ENCODE peak calls at places on chromosome 2, in six cellular contexts. One of them, this sample, is unnamed.

GRCh38 chr2:98376996-98377395 is 30.7 kb downstream of the CNGA3 start:
- DNase-seq in RWPE1: no peak
- DNase-seq in keratinocyte: no peak
- DNase-seq in astrocyte: no peak
- DNase-seq in adrenal gland: no peak
- DNase-seq in PC-9: no peak
- DNase-seq in this sample: no peak

GRCh38 chr2:171550613-171551012 is 28.3 kb downstream of the CYBRD1 start:
- DNase-seq in RWPE1: no peak
- DNase-seq in keratinocyte: no peak
- DNase-seq in astrocyte: peak
- DNase-seq in adrenal gland: no peak
- DNase-seq in PC-9: no peak
- DNase-seq in this sample: no peak

GRCh38 chr2:117065912-117066311 is 748.6 kb upstream of the DDX18 start:
- DNase-seq in RWPE1: no peak
- DNase-seq in keratinocyte: no peak
- DNase-seq in astrocyte: peak
- DNase-seq in adrenal gland: no peak
- DNase-seq in PC-9: no peak
- DNase-seq in this sample: no peak

GRCh38 chr2:20231632-20232031 is 6.7 kb upstream of the SDC1 start:
- DNase-seq in RWPE1: peak
- DNase-seq in keratinocyte: peak
- DNase-seq in astrocyte: peak
- DNase-seq in adrenal gland: no peak
- DNase-seq in PC-9: peak
- DNase-seq in this sample: no peak

GRCh38 chr2:27242614-27242951 is 20.3 kb downstream of the SLC30A3 start:
- DNase-seq in RWPE1: no peak
- DNase-seq in keratinocyte: no peak
- DNase-seq in astrocyte: no peak
- DNase-seq in adrenal gland: no peak
- DNase-seq in PC-9: no peak
- DNase-seq in this sample: no peak

GRCh38 chr2:238945433-238946150 is 97.7 kb downstream of the TWIST2 start:
- DNase-seq in RWPE1: no peak
- DNase-seq in keratinocyte: no peak
- DNase-seq in astrocyte: peak
- DNase-seq in adrenal gland: peak
- DNase-seq in PC-9: no peak
- DNase-seq in this sample: no peak

GRCh38 chr2:120768112-120769048 is 32.7 kb downstream of the GLI2 start:
- DNase-seq in RWPE1: no peak
- DNase-seq in keratinocyte: no peak
- DNase-seq in astrocyte: no peak
- DNase-seq in adrenal gland: no peak
- DNase-seq in PC-9: no peak
- DNase-seq in this sample: no peak

GRCh38 chr2:199468561-199469513 is 11.1 kb upstream of the SATB2 start:
- DNase-seq in RWPE1: no peak
- DNase-seq in keratinocyte: no peak
- DNase-seq in astrocyte: no peak
- DNase-seq in adrenal gland: no peak
- DNase-seq in PC-9: no peak
- DNase-seq in this sample: no peak

GRCh38 chr2:133364636-133365035 is 203.6 kb downstream of the NCKAP5 start:
- DNase-seq in RWPE1: no peak
- DNase-seq in keratinocyte: no peak
- DNase-seq in astrocyte: no peak
- DNase-seq in adrenal gland: no peak
- DNase-seq in PC-9: no peak
- DNase-seq in this sample: no peak

GRCh38 chr2:30040147-30040546 is 106.7 kb upstream of the YPEL5 start:
- DNase-seq in RWPE1: no peak
- DNase-seq in keratinocyte: no peak
- DNase-seq in astrocyte: no peak
- DNase-seq in adrenal gland: no peak
- DNase-seq in PC-9: no peak
- DNase-seq in this sample: no peak

GRCh38 chr2:145000376-145000775 is 480.5 kb upstream of the ZEB2 start:
- DNase-seq in RWPE1: no peak
- DNase-seq in keratinocyte: no peak
- DNase-seq in astrocyte: peak
- DNase-seq in adrenal gland: no peak
- DNase-seq in PC-9: no peak
- DNase-seq in this sample: no peak

GRCh38 chr2:150526006-150526405 is 38.5 kb upstream of the RND3 start:
- DNase-seq in RWPE1: no peak
- DNase-seq in keratinocyte: no peak
- DNase-seq in astrocyte: no peak
- DNase-seq in adrenal gland: no peak
- DNase-seq in PC-9: peak
- DNase-seq in this sample: no peak

GRCh38 chr2:179049546-179050311 is at the start of gene CCDC141:
- DNase-seq in RWPE1: no peak
- DNase-seq in keratinocyte: no peak
- DNase-seq in astrocyte: no peak
- DNase-seq in adrenal gland: peak
- DNase-seq in PC-9: no peak
- DNase-seq in this sample: peak

GRCh38 chr2:171522804-171523338 is 597 bp downstream of the CYBRD1 start:
- DNase-seq in RWPE1: peak
- DNase-seq in keratinocyte: no peak
- DNase-seq in astrocyte: peak
- DNase-seq in adrenal gland: no peak
- DNase-seq in PC-9: peak
- DNase-seq in this sample: no peak

GRCh38 chr2:140990416-140990815 is 1140.4 kb downstream of the LRP1B start:
- DNase-seq in RWPE1: no peak
- DNase-seq in keratinocyte: no peak
- DNase-seq in astrocyte: peak
- DNase-seq in adrenal gland: no peak
- DNase-seq in PC-9: no peak
- DNase-seq in this sample: no peak

GRCh38 chr2:198692907-198693510 is 764.7 kb downstream of the SATB2 start:
- DNase-seq in RWPE1: no peak
- DNase-seq in keratinocyte: no peak
- DNase-seq in astrocyte: no peak
- DNase-seq in adrenal gland: no peak
- DNase-seq in PC-9: no peak
- DNase-seq in this sample: no peak

GRCh38 chr2:31688282-31688681 is 107.5 kb upstream of the SRD5A2 start:
- DNase-seq in RWPE1: no peak
- DNase-seq in keratinocyte: no peak
- DNase-seq in astrocyte: no peak
- DNase-seq in adrenal gland: no peak
- DNase-seq in PC-9: no peak
- DNase-seq in this sample: no peak

GRCh38 chr2:163759013-163759412 is 23.2 kb upstream of the FIGN start:
- DNase-seq in RWPE1: no peak
- DNase-seq in keratinocyte: no peak
- DNase-seq in astrocyte: no peak
- DNase-seq in adrenal gland: no peak
- DNase-seq in PC-9: peak
- DNase-seq in this sample: no peak

GRCh38 chr2:226583715-226584114 is 215.9 kb downstream of the IRS1 start:
- DNase-seq in RWPE1: peak
- DNase-seq in keratinocyte: no peak
- DNase-seq in astrocyte: peak
- DNase-seq in adrenal gland: no peak
- DNase-seq in PC-9: peak
- DNase-seq in this sample: no peak

GRCh38 chr2:38091757-38092156 is 15.8 kb upstream of the CYP1B1 start:
- DNase-seq in RWPE1: no peak
- DNase-seq in keratinocyte: no peak
- DNase-seq in astrocyte: no peak
- DNase-seq in adrenal gland: no peak
- DNase-seq in PC-9: no peak
- DNase-seq in this sample: no peak

GRCh38 chr2:187915810-187916209 is 361.6 kb upstream of the TFPI start:
- DNase-seq in RWPE1: no peak
- DNase-seq in keratinocyte: no peak
- DNase-seq in astrocyte: no peak
- DNase-seq in adrenal gland: no peak
- DNase-seq in PC-9: no peak
- DNase-seq in this sample: no peak

GRCh38 chr2:187916799-187917198 is 362.6 kb upstream of the TFPI start:
- DNase-seq in RWPE1: no peak
- DNase-seq in keratinocyte: no peak
- DNase-seq in astrocyte: no peak
- DNase-seq in adrenal gland: no peak
- DNase-seq in PC-9: no peak
- DNase-seq in this sample: no peak

GRCh38 chr2:187920511-187920910 is 366.3 kb upstream of the TFPI start:
- DNase-seq in RWPE1: no peak
- DNase-seq in keratinocyte: no peak
- DNase-seq in astrocyte: peak
- DNase-seq in adrenal gland: no peak
- DNase-seq in PC-9: no peak
- DNase-seq in this sample: no peak

GRCh38 chr2:187918996-187919821 is 365.0 kb upstream of the TFPI start:
- DNase-seq in RWPE1: no peak
- DNase-seq in keratinocyte: no peak
- DNase-seq in astrocyte: no peak
- DNase-seq in adrenal gland: no peak
- DNase-seq in PC-9: no peak
- DNase-seq in this sample: no peak

GRCh38 chr2:187917535-187917934 is 363.3 kb upstream of the TFPI start:
- DNase-seq in RWPE1: no peak
- DNase-seq in keratinocyte: no peak
- DNase-seq in astrocyte: peak
- DNase-seq in adrenal gland: no peak
- DNase-seq in PC-9: no peak
- DNase-seq in this sample: no peak
- H3K27ac ChIP-seq in RWPE1: no peak
- H3K27ac ChIP-seq in keratinocyte: no peak
- H3K27ac ChIP-seq in astrocyte: no peak
- H3K27ac ChIP-seq in adrenal gland: no peak
- H3K27ac ChIP-seq in PC-9: no peak
- H3K27ac ChIP-seq in this sample: no peak

GRCh38 chr2:96602330-96602823 is 35.7 kb downstream of the KANSL3 start:
- DNase-seq in RWPE1: no peak
- DNase-seq in keratinocyte: no peak
- DNase-seq in astrocyte: no peak
- DNase-seq in adrenal gland: no peak
- DNase-seq in PC-9: no peak
- DNase-seq in this sample: no peak
- TF ChIP-seq CTCF in RWPE1: no peak
- TF ChIP-seq CTCF in keratinocyte: peak
- TF ChIP-seq CTCF in astrocyte: no peak
- TF ChIP-seq CTCF in adrenal gland: no peak
- TF ChIP-seq CTCF in PC-9: peak
- TF ChIP-seq CTCF in this sample: no peak

GRCh38 chr2:71685941-71686611 is 232.7 kb downstream of the DYSF start:
- DNase-seq in RWPE1: no peak
- DNase-seq in keratinocyte: no peak
- DNase-seq in astrocyte: no peak
- DNase-seq in adrenal gland: no peak
- DNase-seq in PC-9: no peak
- DNase-seq in this sample: no peak

GRCh38 chr2:71689393-71689792 is 236.0 kb downstream of the DYSF start:
- DNase-seq in RWPE1: no peak
- DNase-seq in keratinocyte: no peak
- DNase-seq in astrocyte: no peak
- DNase-seq in adrenal gland: no peak
- DNase-seq in PC-9: no peak
- DNase-seq in this sample: no peak

GRCh38 chr2:71688530-71688929 is 235.2 kb downstream of the DYSF start:
- DNase-seq in RWPE1: no peak
- DNase-seq in keratinocyte: no peak
- DNase-seq in astrocyte: no peak
- DNase-seq in adrenal gland: no peak
- DNase-seq in PC-9: no peak
- DNase-seq in this sample: no peak

GRCh38 chr2:71686781-71687180 is 233.4 kb downstream of the DYSF start:
- DNase-seq in RWPE1: no peak
- DNase-seq in keratinocyte: no peak
- DNase-seq in astrocyte: no peak
- DNase-seq in adrenal gland: no peak
- DNase-seq in PC-9: no peak
- DNase-seq in this sample: no peak

DNA sequence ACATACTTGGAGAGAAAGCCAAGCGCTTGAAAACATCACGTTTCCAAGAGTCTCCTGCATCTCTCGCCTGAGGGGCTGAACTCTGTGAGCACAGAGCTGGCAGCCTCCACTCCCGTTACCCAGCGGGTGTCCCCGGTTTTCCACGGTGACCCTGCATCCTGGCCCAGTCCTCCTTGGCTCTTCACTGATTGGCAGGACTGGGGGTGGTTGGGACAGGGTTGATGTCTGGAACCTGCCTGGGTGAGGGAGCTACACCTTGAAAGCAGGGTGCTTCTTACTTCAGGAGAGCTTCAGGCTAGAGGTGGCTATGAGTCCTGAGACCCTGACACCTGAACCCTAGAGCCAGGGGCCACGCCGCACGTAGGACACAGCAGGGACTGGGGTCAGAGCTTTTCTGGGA is 234.1 kb downstream of the DYSF start:
- DNase-seq in RWPE1: no peak
- DNase-seq in keratinocyte: no peak
- DNase-seq in astrocyte: no peak
- DNase-seq in adrenal gland: no peak
- DNase-seq in PC-9: no peak
- DNase-seq in this sample: no peak
- H3K27ac ChIP-seq in RWPE1: no peak
- H3K27ac ChIP-seq in keratinocyte: no peak
- H3K27ac ChIP-seq in astrocyte: no peak
- H3K27ac ChIP-seq in adrenal gland: no peak
- H3K27ac ChIP-seq in PC-9: no peak
- H3K27ac ChIP-seq in this sample: no peak

DNA sequence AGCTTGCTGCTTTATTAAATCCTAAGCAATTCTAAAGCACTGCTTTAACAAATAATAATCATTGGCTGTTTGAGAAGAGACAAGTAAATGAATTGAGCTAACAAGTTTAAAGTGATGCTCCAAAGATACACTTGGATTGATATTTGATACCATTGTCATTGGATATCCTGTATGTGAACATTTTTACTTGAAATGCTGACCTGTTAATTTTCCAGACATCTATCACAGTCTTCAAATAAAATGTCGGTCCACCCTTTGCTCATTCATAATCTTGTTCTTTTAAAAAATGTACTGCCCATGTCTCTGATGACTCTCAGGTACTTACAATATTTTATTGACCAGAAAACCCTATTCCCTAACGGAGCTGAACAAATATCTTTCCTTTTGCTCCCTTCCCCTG is 202.1 kb downstream of the DYSF start:
- DNase-seq in RWPE1: no peak
- DNase-seq in keratinocyte: no peak
- DNase-seq in astrocyte: no peak
- DNase-seq in adrenal gland: no peak
- DNase-seq in PC-9: no peak
- DNase-seq in this sample: no peak
- TF ChIP-seq CTCF in RWPE1: no peak
- TF ChIP-seq CTCF in keratinocyte: no peak
- TF ChIP-seq CTCF in astrocyte: no peak
- TF ChIP-seq CTCF in adrenal gland: no peak
- TF ChIP-seq CTCF in PC-9: no peak
- TF ChIP-seq CTCF in this sample: no peak